ENCODE peak calls at places on chromosomes 4 and X, in five cellular contexts. H, L, T, S and P are unnamed samples.

GRCh38 chr4:153451931-153452660 is 14.1 kb upstream of the TMEM131L start:
- DNase-seq in H (no peak), L (no peak), T (no peak), S (no peak), P (no peak)

GRCh38 chr4:180150818-180151217 is 2092.4 kb upstream of the TENM3 start:
- DNase-seq in H (no peak), L (no peak), T (peak; percentile 27), S (no peak), P (no peak)

GRCh38 chrX:67544281-67544680 is 460 bp downstream of the AR start:
- DNase-seq in H (peak; percentile 16), L (peak; percentile 15), T (no peak), S (no peak), P (no peak)

GRCh38 chr4:184400375-184400870 is 73.9 kb downstream of the IRF2 start:
- DNase-seq in H (no peak), L (no peak), T (peak; percentile 91), S (no peak), P (no peak)

GRCh38 chr4:123777297-123777859 is 380.8 kb downstream of the SPRY1 start:
- DNase-seq in H (no peak), L (peak; percentile 39), T (no peak), S (no peak), P (no peak)

GRCh38 chr4:147480891-147481576 is at the start of gene EDNRA:
- DNase-seq in H (peak; percentile 54), L (peak; percentile 57), T (peak; percentile 12), S (no peak), P (peak; percentile 69)

GRCh38 chr4:3699678-3700077 is 66.5 kb upstream of the ADRA2C start:
- DNase-seq in H (no peak), L (no peak), T (no peak), S (no peak), P (no peak)

GRCh38 chr4:36243355-36244256 is 708 bp downstream of the ARAP2 start:
- DNase-seq in H (peak; percentile 68), L (peak; percentile 57), T (peak; percentile 47), S (peak; percentile 39), P (no peak)

GRCh38 chr4:77232653-77233052 is 75.6 kb downstream of the CCNG2 start:
- DNase-seq in H (peak; percentile 64), L (no peak), T (peak; percentile 60), S (no peak), P (no peak)

GRCh38 chr4:17317526-17317925 is 194.4 kb downstream of the QDPR start:
- DNase-seq in H (no peak), L (no peak), T (no peak), S (no peak), P (no peak)

GRCh38 chr4:52588771-52589591 is 70.1 kb downstream of the USP46 start:
- DNase-seq in H (no peak), L (no peak), T (no peak), S (no peak), P (no peak)

GRCh38 chr4:12633058-12633651 is 851.0 kb downstream of the RAB28 start:
- DNase-seq in H (peak; percentile 91), L (peak; percentile 62), T (peak; percentile 85), S (peak; percentile 79), P (peak; percentile 67)

GRCh38 chr4:170697045-170697444 is 607.3 kb upstream of the AADAT start:
- DNase-seq in H (no peak), L (no peak), T (no peak), S (no peak), P (no peak)

GRCh38 chr4:80202190-80202711 is 4.9 kb downstream of the PRDM8 start:
- DNase-seq in H (peak; percentile 86), L (peak; percentile 82), T (peak; percentile 32), S (peak; percentile 64), P (no peak)

DNA sequence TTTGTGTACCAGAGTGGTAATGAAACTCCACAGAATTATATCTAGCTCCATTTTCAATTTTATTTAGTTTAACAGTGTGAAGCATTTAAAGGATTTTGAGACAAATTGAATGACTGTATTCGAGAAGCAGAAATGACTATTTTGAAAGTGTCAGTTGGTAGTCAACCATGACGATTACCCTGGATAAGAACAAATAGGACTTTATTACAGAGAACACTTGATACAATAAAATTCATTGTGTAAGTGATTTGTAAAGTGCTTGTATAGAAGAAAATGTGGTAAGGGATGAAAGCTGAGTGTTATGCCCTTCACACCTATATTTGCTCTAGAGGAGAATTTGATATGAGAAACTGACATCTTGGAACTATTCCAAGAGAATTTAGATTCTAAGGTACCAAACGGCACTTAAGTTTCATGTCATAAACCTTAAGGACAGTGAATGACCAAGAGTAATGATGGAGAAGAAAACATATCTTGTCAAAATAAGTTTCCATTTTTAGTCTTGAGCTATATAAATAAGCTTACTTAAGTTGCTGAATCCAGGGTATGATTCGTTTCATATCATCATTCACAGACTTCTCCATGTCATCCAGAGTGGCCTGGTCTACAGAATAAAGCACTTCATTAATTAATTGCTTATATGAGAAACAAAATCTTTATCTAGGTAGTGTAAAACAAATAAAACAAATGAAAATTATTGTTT is 34.6 kb downstream of the MED14 start:
- DNase-seq in H (no peak), L (no peak), T (no peak), S (no peak), P (no peak)
- H3K36me3 ChIP-seq in H (peaks cover 5% of the 10 kb centered on the region), L (no peaks in the 10 kb centered on the region), T (peaks cover 45% of the 10 kb centered on the region), S (no peaks in the 10 kb centered on the region), P (peaks cover 7% of the 10 kb centered on the region)

DNA sequence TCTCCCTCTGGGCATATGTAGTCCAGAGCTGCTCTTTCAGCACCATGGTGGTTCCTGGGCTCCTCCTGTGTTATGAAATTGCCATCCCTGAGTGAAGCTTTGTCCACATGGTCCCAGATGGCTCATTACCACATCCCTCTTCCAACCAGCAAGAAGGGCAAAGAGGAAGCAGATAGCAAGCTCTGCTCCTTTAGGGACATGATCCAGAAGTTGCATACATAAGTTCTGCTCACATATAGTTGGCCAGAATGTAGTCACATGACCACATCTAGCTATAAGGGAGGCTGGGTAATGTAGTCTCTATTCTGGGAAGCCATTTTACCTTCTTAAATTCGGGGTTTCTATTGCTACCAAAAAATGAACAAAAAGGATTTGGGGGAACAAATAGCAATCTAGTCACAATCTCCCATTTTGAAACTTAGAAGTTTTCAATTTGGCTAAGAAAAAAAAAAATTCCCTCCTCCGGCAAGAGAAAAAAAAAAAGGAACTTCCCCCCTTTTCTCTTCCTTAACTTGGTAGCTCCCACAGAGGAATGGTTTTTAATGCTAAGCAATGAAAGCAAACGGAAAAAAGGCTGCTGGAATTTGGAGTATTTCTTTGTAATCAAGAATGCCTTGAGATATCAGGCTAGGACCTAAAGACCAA is 88.2 kb upstream of the USP9X start:
- DNase-seq in H (peak; percentile 78), L (no peak), T (peak; percentile 55), S (peak; percentile 49), P (no peak)
- H3K4me3 ChIP-seq in H (peak overlapping the region; percentile 5), L (no peak overlapping the region), T (peak overlapping the region; percentile 39), S (peak overlapping the region; percentile 12), P (no peak overlapping the region)

GRCh38 chr4:23085249-23085568 is 392.5 kb downstream of the GBA3 start:
- DNase-seq in H (no peak), L (no peak), T (no peak), S (no peak), P (no peak)
- TF ChIP-seq CTCF in H (no peak), L (no peak), T (no peak), S (no peak), P (no peak)

GRCh38 chr4:1983053-1983845 is 25.5 kb downstream of the NELFA start:
- DNase-seq in H (no peak), L (no peak), T (no peak), S (no peak), P (peak; percentile 62)
- H3K36me3 ChIP-seq in H (no peaks in the 10 kb centered on the region), L (no peaks in the 10 kb centered on the region), T (peaks cover 14% of the 10 kb centered on the region), S (peaks cover 5% of the 10 kb centered on the region), P (peaks cover 98% of the 10 kb centered on the region)

DNA sequence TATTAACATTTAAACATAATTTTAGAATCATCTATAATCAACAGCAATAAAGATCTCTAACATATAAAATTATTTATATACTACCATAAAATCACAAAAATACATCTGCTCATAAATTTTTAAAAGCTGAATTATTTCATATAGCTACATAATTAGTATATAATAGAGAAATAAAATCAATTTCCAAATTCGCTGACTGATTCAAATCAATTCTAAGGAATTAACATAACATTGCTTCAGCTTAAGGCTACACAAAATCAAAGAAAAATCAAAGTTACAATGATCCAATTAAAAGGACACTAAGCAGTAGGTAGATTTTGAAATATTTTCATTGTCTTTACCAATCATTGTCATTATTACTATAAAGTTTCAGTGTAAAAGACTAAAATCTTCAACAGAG is 194.7 kb downstream of the LRBA start:
- DNase-seq in H (no peak), L (no peak), T (no peak), S (no peak), P (no peak)
- H3K4me3 ChIP-seq in H (no peak overlapping the region), L (no peak overlapping the region), T (no peak overlapping the region), S (no peak overlapping the region), P (no peak overlapping the region)

DNA sequence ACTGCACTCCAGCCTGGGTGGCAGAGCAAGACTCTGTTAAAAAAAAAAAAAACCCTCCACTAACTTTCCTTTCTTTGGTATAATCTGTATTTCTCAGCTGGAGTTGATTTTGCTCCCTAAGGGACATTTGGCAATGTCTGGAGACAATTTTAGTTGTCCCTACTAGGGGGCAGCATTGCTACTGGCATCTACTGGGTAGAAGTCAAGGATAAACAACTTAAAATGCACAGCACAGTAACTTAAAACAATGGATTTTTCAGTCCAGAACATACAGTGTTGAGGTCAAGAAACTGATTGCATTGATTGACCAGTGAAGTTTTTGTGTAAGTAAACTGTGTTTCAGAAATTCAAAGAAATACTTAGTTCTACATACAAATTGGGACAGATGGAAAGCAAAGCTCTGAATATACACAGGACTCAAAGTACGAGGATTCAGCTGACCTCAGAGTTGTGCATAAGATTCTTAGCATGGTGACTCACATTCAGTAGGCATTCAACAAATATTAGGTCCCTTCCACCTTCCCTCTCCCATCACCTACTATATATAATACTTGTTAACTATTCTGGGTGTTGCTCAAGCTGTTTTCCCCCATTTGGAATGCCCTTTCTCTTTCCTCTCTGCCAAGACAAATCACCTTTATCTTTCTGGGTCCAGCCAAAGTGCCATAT is 8.8 kb downstream of the DDX53 start:
- DNase-seq in H (peak; percentile 29), L (no peak), T (peak; percentile 62), S (no peak), P (no peak)
- TF ChIP-seq CTCF in H (peak; percentile 46), L (peak; percentile 26), T (peak; percentile 73), S (peak; percentile 32), P (no peak)

DNA sequence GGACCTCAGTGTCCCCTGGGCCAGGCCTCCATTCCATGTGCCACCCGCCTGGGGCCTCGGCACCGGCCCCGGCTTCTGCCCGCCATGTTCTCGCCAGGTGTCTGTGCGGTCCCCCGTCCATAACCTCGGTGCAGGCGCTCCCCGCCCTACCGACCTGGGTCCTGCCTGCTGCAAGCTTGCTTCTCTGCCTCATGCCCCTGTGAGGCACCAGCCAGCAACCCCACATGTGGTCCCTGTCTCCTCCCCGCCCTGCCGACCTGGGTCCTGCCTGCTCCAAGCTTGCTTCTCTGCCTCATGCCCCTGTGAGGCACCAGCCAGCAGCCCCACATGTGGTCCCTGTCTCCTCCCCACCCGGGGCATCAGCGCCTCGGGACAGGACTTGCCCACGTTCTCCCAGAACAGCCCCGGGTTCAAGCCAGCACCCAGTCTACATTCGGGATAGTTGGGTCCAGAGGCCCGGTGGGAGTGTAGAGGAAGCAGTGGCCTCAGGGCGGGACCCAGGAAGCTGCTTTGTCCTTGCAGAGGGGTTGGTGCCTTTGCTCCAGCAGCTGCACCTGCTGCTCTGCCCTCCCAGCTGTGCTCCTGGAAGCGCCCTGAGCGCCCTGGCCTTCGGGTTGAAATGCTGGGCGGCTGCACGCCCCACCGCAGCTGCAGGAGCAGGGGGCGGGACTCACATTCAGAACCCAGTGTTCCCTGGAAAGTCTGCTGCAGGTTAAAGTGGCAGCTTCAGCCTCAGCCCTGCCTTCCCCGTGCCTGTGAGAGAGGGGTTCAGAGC is 20.1 kb upstream of the UVSSA start:
- DNase-seq in H (no peak), L (peak; percentile 5), T (no peak), S (no peak), P (no peak)
- H3K36me3 ChIP-seq in H (no peaks in the 10 kb centered on the region), L (no peaks in the 10 kb centered on the region), T (peaks cover 7% of the 10 kb centered on the region), S (peaks cover 1% of the 10 kb centered on the region), P (peaks cover 62% of the 10 kb centered on the region)